ENCODE peak calls at places on chromosome 3, in nine cellular contexts. L, P, Q, H, A, K, R, W and U are unnamed samples.

GRCh38 chr3:134804508-134805480 is 9.7 kb downstream of the EPHB1 start:
- DNase-seq in L (no peak), P (no peak), Q (no peak), H (no peak), A (no peak), K (no peak), R (no peak), W (no peak), U (no peak)

GRCh38 chr3:38397320-38397719 is 50.7 kb downstream of the XYLB start:
- DNase-seq in L (no peak), P (peak), Q (no peak), H (no peak), A (no peak), K (no peak), R (no peak), W (peak), U (peak)

GRCh38 chr3:112770026-112770626 is 76.5 kb downstream of the CD200R1L start:
- DNase-seq in L (no peak), P (peak), Q (peak), H (peak), A (peak), K (no peak), R (peak), W (peak), U (peak)

GRCh38 chr3:59046839-59047238 is 3.0 kb downstream of the CFAP20DC start:
- DNase-seq in L (no peak), P (no peak), Q (no peak), H (no peak), A (no peak), K (no peak), R (no peak), W (peak), U (no peak)

GRCh38 chr3:177427096-177427495 is 229.8 kb upstream of the TBL1XR1 start:
- DNase-seq in L (no peak), P (no peak), Q (peak), H (no peak), A (peak), K (no peak), R (no peak), W (no peak), U (no peak)

GRCh38 chr3:33145221-33145900 is 31.5 kb downstream of the CRTAP start:
- DNase-seq in L (no peak), P (no peak), Q (no peak), H (no peak), A (no peak), K (no peak), R (no peak), W (no peak), U (no peak)

GRCh38 chr3:112973325-112974177 is 1.4 kb downstream of the CD200R1 start:
- DNase-seq in L (no peak), P (no peak), Q (no peak), H (no peak), A (no peak), K (no peak), R (no peak), W (no peak), U (no peak)

GRCh38 chr3:16391936-16392536 is 121.5 kb downstream of the RFTN1 start:
- DNase-seq in L (no peak), P (no peak), Q (no peak), H (no peak), A (no peak), K (no peak), R (no peak), W (no peak), U (no peak)

GRCh38 chr3:89246326-89246725 is 138.9 kb downstream of the EPHA3 start:
- DNase-seq in L (no peak), P (no peak), Q (no peak), H (no peak), A (no peak), K (no peak), R (no peak), W (no peak), U (no peak)

GRCh38 chr3:42590989-42591756 is 513 bp downstream of the SS18L2 start:
- DNase-seq in L (no peak), P (peak), Q (no peak), H (no peak), A (no peak), K (no peak), R (no peak), W (no peak), U (no peak)

GRCh38 chr3:21013566-21013965 is 737.4 kb downstream of the ZNF385D start:
- DNase-seq in L (no peak), P (no peak), Q (no peak), H (no peak), A (no peak), K (no peak), R (no peak), W (no peak), U (no peak)

GRCh38 chr3:31572605-31573459 is 40.1 kb downstream of the STT3B start:
- DNase-seq in L (no peak), P (no peak), Q (no peak), H (no peak), A (no peak), K (no peak), R (no peak), W (no peak), U (no peak)

GRCh38 chr3:46566040-46566631 is at the start of gene LRRC2:
- DNase-seq in L (peak), P (no peak), Q (no peak), H (peak), A (no peak), K (no peak), R (no peak), W (peak), U (no peak)

GRCh38 chr3:158101330-158102218 is 4.6 kb downstream of the SHOX2 start:
- DNase-seq in L (no peak), P (no peak), Q (no peak), H (no peak), A (no peak), K (no peak), R (no peak), W (no peak), U (no peak)

GRCh38 chr3:39062180-39062579 is 10.4 kb downstream of the WDR48 start:
- DNase-seq in L (no peak), P (no peak), Q (no peak), H (no peak), A (no peak), K (no peak), R (no peak), W (no peak), U (peak)

GRCh38 chr3:179265875-179266274 is 15.0 kb upstream of the KCNMB3 start:
- DNase-seq in L (no peak), P (no peak), Q (no peak), H (no peak), A (no peak), K (no peak), R (no peak), W (no peak), U (no peak)

GRCh38 chr3:139772539-139773500 is 95.0 kb upstream of the NMNAT3 start:
- DNase-seq in L (peak), P (peak), Q (no peak), H (peak), A (no peak), K (no peak), R (no peak), W (peak), U (peak)

GRCh38 chr3:196599734-196600128 is 31.3 kb downstream of the FBXO45 start:
- DNase-seq in L (no peak), P (peak), Q (no peak), H (no peak), A (no peak), K (no peak), R (no peak), W (peak), U (no peak)